ENCODE peak calls at places on chromosomes 7 and 10, in seven cellular contexts. One of them, this sample, is unnamed.

GRCh38 chr7:38525857-38526256 is 105.3 kb downstream of the AMPH start:
- DNase-seq in stimulated activated CD4-positive, alpha-beta T cell treated with anti-CD3 and anti-CD28 coated beads, Interleukin-2, amount 100 ng/mL, for 24 hours: no peak
- DNase-seq in T-helper 17 cell: no peak
- DNase-seq in iris pigment epithelial cell: no peak
- DNase-seq in mesendoderm: no peak
- DNase-seq in foreskin fibroblast: no peak
- DNase-seq in T1000: no peak
- DNase-seq in this sample: no peak

GRCh38 chr7:92293887-92294616 is 48.3 kb downstream of the ANKIB1 start:
- DNase-seq in stimulated activated CD4-positive, alpha-beta T cell treated with anti-CD3 and anti-CD28 coated beads, Interleukin-2, amount 100 ng/mL, for 24 hours: no peak
- DNase-seq in iris pigment epithelial cell: peak
- DNase-seq in mesendoderm: no peak
- DNase-seq in T1000: no peak
- DNase-seq in T-helper 17 cell: no peak
- DNase-seq in foreskin fibroblast: no peak
- DNase-seq in this sample: no peak

GRCh38 chr10:97234403-97234802 is 48.6 kb upstream of the SLIT1 start:
- DNase-seq in T1000: no peak
- DNase-seq in T-helper 17 cell: no peak
- DNase-seq in iris pigment epithelial cell: peak
- DNase-seq in mesendoderm: peak
- DNase-seq in stimulated activated CD4-positive, alpha-beta T cell treated with anti-CD3 and anti-CD28 coated beads, Interleukin-2, amount 100 ng/mL, for 24 hours: no peak
- DNase-seq in foreskin fibroblast: peak
- DNase-seq in this sample: no peak

GRCh38 chr10:100729877-100730738 is 15.3 kb upstream of the PAX2 start:
- DNase-seq in stimulated activated CD4-positive, alpha-beta T cell treated with anti-CD3 and anti-CD28 coated beads, Interleukin-2, amount 100 ng/mL, for 24 hours: no peak
- DNase-seq in iris pigment epithelial cell: no peak
- DNase-seq in T1000: no peak
- DNase-seq in mesendoderm: no peak
- DNase-seq in T-helper 17 cell: no peak
- DNase-seq in foreskin fibroblast: no peak
- DNase-seq in this sample: no peak

GRCh38 chr7:128066858-128067257 is 35.6 kb upstream of the LRRC4 start:
- DNase-seq in T1000: no peak
- DNase-seq in T-helper 17 cell: no peak
- DNase-seq in iris pigment epithelial cell: no peak
- DNase-seq in mesendoderm: peak
- DNase-seq in foreskin fibroblast: no peak
- DNase-seq in stimulated activated CD4-positive, alpha-beta T cell treated with anti-CD3 and anti-CD28 coated beads, Interleukin-2, amount 100 ng/mL, for 24 hours: no peak
- DNase-seq in this sample: no peak

GRCh38 chr7:142866361-142867096 is 11.7 kb downstream of the EPHB6 start:
- DNase-seq in mesendoderm: peak
- DNase-seq in foreskin fibroblast: peak
- DNase-seq in iris pigment epithelial cell: peak
- DNase-seq in T1000: no peak
- DNase-seq in stimulated activated CD4-positive, alpha-beta T cell treated with anti-CD3 and anti-CD28 coated beads, Interleukin-2, amount 100 ng/mL, for 24 hours: no peak
- DNase-seq in T-helper 17 cell: no peak
- DNase-seq in this sample: no peak

GRCh38 chr7:22427122-22427503 is 70.2 kb upstream of the RAPGEF5 start:
- DNase-seq in T-helper 17 cell: no peak
- DNase-seq in stimulated activated CD4-positive, alpha-beta T cell treated with anti-CD3 and anti-CD28 coated beads, Interleukin-2, amount 100 ng/mL, for 24 hours: no peak
- DNase-seq in mesendoderm: no peak
- DNase-seq in iris pigment epithelial cell: no peak
- DNase-seq in T1000: no peak
- DNase-seq in foreskin fibroblast: no peak
- DNase-seq in this sample: no peak

GRCh38 chr7:94650652-94651051 is 5.3 kb downstream of the SGCE start:
- DNase-seq in T1000: no peak
- DNase-seq in mesendoderm: no peak
- DNase-seq in foreskin fibroblast: no peak
- DNase-seq in stimulated activated CD4-positive, alpha-beta T cell treated with anti-CD3 and anti-CD28 coated beads, Interleukin-2, amount 100 ng/mL, for 24 hours: no peak
- DNase-seq in T-helper 17 cell: no peak
- DNase-seq in iris pigment epithelial cell: no peak
- DNase-seq in this sample: no peak

GRCh38 chr7:3292694-3293093 is 8.4 kb upstream of the SDK1 start:
- DNase-seq in mesendoderm: no peak
- DNase-seq in foreskin fibroblast: no peak
- DNase-seq in T-helper 17 cell: no peak
- DNase-seq in stimulated activated CD4-positive, alpha-beta T cell treated with anti-CD3 and anti-CD28 coated beads, Interleukin-2, amount 100 ng/mL, for 24 hours: no peak
- DNase-seq in T1000: no peak
- DNase-seq in iris pigment epithelial cell: no peak
- DNase-seq in this sample: no peak

GRCh38 chr10:110498087-110498981 is 627 bp downstream of the DUSP5 start:
- DNase-seq in T-helper 17 cell: peak
- DNase-seq in mesendoderm: peak
- DNase-seq in foreskin fibroblast: peak
- DNase-seq in T1000: peak
- DNase-seq in iris pigment epithelial cell: peak
- DNase-seq in stimulated activated CD4-positive, alpha-beta T cell treated with anti-CD3 and anti-CD28 coated beads, Interleukin-2, amount 100 ng/mL, for 24 hours: peak
- DNase-seq in this sample: no peak

GRCh38 chr10:75042292-75042974 is 69.0 kb upstream of the SAMD8 start:
- DNase-seq in T1000: no peak
- DNase-seq in foreskin fibroblast: peak
- DNase-seq in stimulated activated CD4-positive, alpha-beta T cell treated with anti-CD3 and anti-CD28 coated beads, Interleukin-2, amount 100 ng/mL, for 24 hours: no peak
- DNase-seq in iris pigment epithelial cell: peak
- DNase-seq in mesendoderm: no peak
- DNase-seq in T-helper 17 cell: no peak
- DNase-seq in this sample: no peak

GRCh38 chr10:30502266-30503058 is 68.5 kb downstream of the MAP3K8 start:
- DNase-seq in iris pigment epithelial cell: peak
- DNase-seq in T1000: no peak
- DNase-seq in T-helper 17 cell: no peak
- DNase-seq in foreskin fibroblast: peak
- DNase-seq in stimulated activated CD4-positive, alpha-beta T cell treated with anti-CD3 and anti-CD28 coated beads, Interleukin-2, amount 100 ng/mL, for 24 hours: no peak
- DNase-seq in mesendoderm: peak
- DNase-seq in this sample: no peak

GRCh38 chr7:141003172-141004080 is 11.3 kb downstream of the MRPS33 start:
- DNase-seq in mesendoderm: no peak
- DNase-seq in T1000: no peak
- DNase-seq in stimulated activated CD4-positive, alpha-beta T cell treated with anti-CD3 and anti-CD28 coated beads, Interleukin-2, amount 100 ng/mL, for 24 hours: no peak
- DNase-seq in iris pigment epithelial cell: no peak
- DNase-seq in foreskin fibroblast: no peak
- DNase-seq in T-helper 17 cell: no peak
- DNase-seq in this sample: no peak

GRCh38 chr10:122981066-122981464 is 864 bp downstream of the PSTK start:
- DNase-seq in T-helper 17 cell: no peak
- DNase-seq in stimulated activated CD4-positive, alpha-beta T cell treated with anti-CD3 and anti-CD28 coated beads, Interleukin-2, amount 100 ng/mL, for 24 hours: no peak
- DNase-seq in foreskin fibroblast: peak
- DNase-seq in iris pigment epithelial cell: peak
- DNase-seq in T1000: no peak
- DNase-seq in mesendoderm: peak
- DNase-seq in this sample: no peak

GRCh38 chr7:140448781-140449180 is 30.5 kb downstream of the MKRN1 start:
- DNase-seq in T-helper 17 cell: no peak
- DNase-seq in mesendoderm: peak
- DNase-seq in iris pigment epithelial cell: no peak
- DNase-seq in T1000: no peak
- DNase-seq in foreskin fibroblast: no peak
- DNase-seq in stimulated activated CD4-positive, alpha-beta T cell treated with anti-CD3 and anti-CD28 coated beads, Interleukin-2, amount 100 ng/mL, for 24 hours: no peak
- DNase-seq in this sample: no peak

GRCh38 chr10:98107644-98108430 is 26.6 kb upstream of the R3HCC1L start:
- DNase-seq in iris pigment epithelial cell: no peak
- DNase-seq in stimulated activated CD4-positive, alpha-beta T cell treated with anti-CD3 and anti-CD28 coated beads, Interleukin-2, amount 100 ng/mL, for 24 hours: no peak
- DNase-seq in T-helper 17 cell: no peak
- DNase-seq in foreskin fibroblast: no peak
- DNase-seq in mesendoderm: peak
- DNase-seq in T1000: no peak
- DNase-seq in this sample: no peak

GRCh38 chr10:46018453-46019169 is 11.8 kb downstream of the NCOA4 start:
- DNase-seq in T-helper 17 cell: no peak
- DNase-seq in mesendoderm: no peak
- DNase-seq in stimulated activated CD4-positive, alpha-beta T cell treated with anti-CD3 and anti-CD28 coated beads, Interleukin-2, amount 100 ng/mL, for 24 hours: no peak
- DNase-seq in T1000: no peak
- DNase-seq in foreskin fibroblast: no peak
- DNase-seq in iris pigment epithelial cell: peak
- DNase-seq in this sample: no peak

GRCh38 chr10:70053212-70053895 is 708 bp downstream of the MACROH2A2 start:
- DNase-seq in iris pigment epithelial cell: peak
- DNase-seq in T1000: no peak
- DNase-seq in mesendoderm: no peak
- DNase-seq in stimulated activated CD4-positive, alpha-beta T cell treated with anti-CD3 and anti-CD28 coated beads, Interleukin-2, amount 100 ng/mL, for 24 hours: no peak
- DNase-seq in T-helper 17 cell: no peak
- DNase-seq in foreskin fibroblast: peak
- DNase-seq in this sample: no peak

GRCh38 chr7:156430109-156430508 is 210.5 kb upstream of the RNF32 start:
- DNase-seq in T-helper 17 cell: no peak
- DNase-seq in stimulated activated CD4-positive, alpha-beta T cell treated with anti-CD3 and anti-CD28 coated beads, Interleukin-2, amount 100 ng/mL, for 24 hours: no peak
- DNase-seq in iris pigment epithelial cell: no peak
- DNase-seq in T1000: no peak
- DNase-seq in foreskin fibroblast: no peak
- DNase-seq in mesendoderm: no peak
- DNase-seq in this sample: no peak

GRCh38 chr10:131652416-131652815 is 248.4 kb upstream of the PPP2R2D start:
- DNase-seq in stimulated activated CD4-positive, alpha-beta T cell treated with anti-CD3 and anti-CD28 coated beads, Interleukin-2, amount 100 ng/mL, for 24 hours: no peak
- DNase-seq in iris pigment epithelial cell: no peak
- DNase-seq in T-helper 17 cell: no peak
- DNase-seq in mesendoderm: no peak
- DNase-seq in T1000: no peak
- DNase-seq in foreskin fibroblast: no peak
- DNase-seq in this sample: no peak

GRCh38 chr10:89357955-89358354 is 19.9 kb upstream of the IFIT1B start:
- DNase-seq in T-helper 17 cell: no peak
- DNase-seq in T1000: no peak
- DNase-seq in foreskin fibroblast: no peak
- DNase-seq in mesendoderm: no peak
- DNase-seq in iris pigment epithelial cell: no peak
- DNase-seq in stimulated activated CD4-positive, alpha-beta T cell treated with anti-CD3 and anti-CD28 coated beads, Interleukin-2, amount 100 ng/mL, for 24 hours: no peak
- DNase-seq in this sample: no peak

GRCh38 chr7:16114633-16115032 is 306.7 kb downstream of the CRPPA start:
- DNase-seq in T-helper 17 cell: no peak
- DNase-seq in stimulated activated CD4-positive, alpha-beta T cell treated with anti-CD3 and anti-CD28 coated beads, Interleukin-2, amount 100 ng/mL, for 24 hours: no peak
- DNase-seq in mesendoderm: peak
- DNase-seq in iris pigment epithelial cell: peak
- DNase-seq in T1000: no peak
- DNase-seq in foreskin fibroblast: peak
- DNase-seq in this sample: no peak

GRCh38 chr7:27409776-27410175 is 167.2 kb downstream of the EVX1 start:
- DNase-seq in T-helper 17 cell: no peak
- DNase-seq in foreskin fibroblast: peak
- DNase-seq in mesendoderm: peak
- DNase-seq in T1000: peak
- DNase-seq in iris pigment epithelial cell: no peak
- DNase-seq in stimulated activated CD4-positive, alpha-beta T cell treated with anti-CD3 and anti-CD28 coated beads, Interleukin-2, amount 100 ng/mL, for 24 hours: no peak
- DNase-seq in this sample: no peak

GRCh38 chr7:155181768-155182167 is 111.6 kb downstream of the HTR5A start:
- DNase-seq in stimulated activated CD4-positive, alpha-beta T cell treated with anti-CD3 and anti-CD28 coated beads, Interleukin-2, amount 100 ng/mL, for 24 hours: no peak
- DNase-seq in T-helper 17 cell: no peak
- DNase-seq in T1000: no peak
- DNase-seq in mesendoderm: no peak
- DNase-seq in iris pigment epithelial cell: no peak
- DNase-seq in foreskin fibroblast: no peak
- DNase-seq in this sample: no peak

GRCh38 chr10:93756128-93756517 is 1.6 kb upstream of the LGI1 start:
- DNase-seq in iris pigment epithelial cell: no peak
- DNase-seq in stimulated activated CD4-positive, alpha-beta T cell treated with anti-CD3 and anti-CD28 coated beads, Interleukin-2, amount 100 ng/mL, for 24 hours: no peak
- DNase-seq in foreskin fibroblast: no peak
- DNase-seq in T-helper 17 cell: no peak
- DNase-seq in T1000: no peak
- DNase-seq in mesendoderm: no peak
- DNase-seq in this sample: no peak

GRCh38 chr10:24849537-24850299 is 102.7 kb downstream of the PRTFDC1 start:
- DNase-seq in iris pigment epithelial cell: no peak
- DNase-seq in foreskin fibroblast: no peak
- DNase-seq in stimulated activated CD4-positive, alpha-beta T cell treated with anti-CD3 and anti-CD28 coated beads, Interleukin-2, amount 100 ng/mL, for 24 hours: no peak
- DNase-seq in mesendoderm: no peak
- DNase-seq in T-helper 17 cell: no peak
- DNase-seq in T1000: no peak
- DNase-seq in this sample: no peak

GRCh38 chr10:87925570-87925969 is 62.1 kb downstream of the PTEN start:
- DNase-seq in T-helper 17 cell: no peak
- DNase-seq in foreskin fibroblast: peak
- DNase-seq in stimulated activated CD4-positive, alpha-beta T cell treated with anti-CD3 and anti-CD28 coated beads, Interleukin-2, amount 100 ng/mL, for 24 hours: no peak
- DNase-seq in mesendoderm: no peak
- DNase-seq in iris pigment epithelial cell: peak
- DNase-seq in T1000: no peak
- DNase-seq in this sample: peak

GRCh38 chr10:127374901-127375300 is 174.2 kb upstream of the NPS start:
- DNase-seq in foreskin fibroblast: no peak
- DNase-seq in iris pigment epithelial cell: peak
- DNase-seq in mesendoderm: no peak
- DNase-seq in T-helper 17 cell: no peak
- DNase-seq in T1000: no peak
- DNase-seq in stimulated activated CD4-positive, alpha-beta T cell treated with anti-CD3 and anti-CD28 coated beads, Interleukin-2, amount 100 ng/mL, for 24 hours: no peak
- DNase-seq in this sample: no peak

GRCh38 chr7:30074422-30075030 is 46.3 kb downstream of the PLEKHA8 start:
- DNase-seq in iris pigment epithelial cell: peak
- DNase-seq in mesendoderm: peak
- DNase-seq in foreskin fibroblast: peak
- DNase-seq in stimulated activated CD4-positive, alpha-beta T cell treated with anti-CD3 and anti-CD28 coated beads, Interleukin-2, amount 100 ng/mL, for 24 hours: no peak
- DNase-seq in T1000: no peak
- DNase-seq in T-helper 17 cell: no peak
- DNase-seq in this sample: peak

GRCh38 chr10:15809450-15809849 is 50.9 kb downstream of the MINDY3 start:
- DNase-seq in stimulated activated CD4-positive, alpha-beta T cell treated with anti-CD3 and anti-CD28 coated beads, Interleukin-2, amount 100 ng/mL, for 24 hours: no peak
- DNase-seq in T1000: no peak
- DNase-seq in foreskin fibroblast: no peak
- DNase-seq in T-helper 17 cell: no peak
- DNase-seq in iris pigment epithelial cell: no peak
- DNase-seq in mesendoderm: no peak
- DNase-seq in this sample: no peak

GRCh38 chr7:131122394-131122793 is 205.3 kb upstream of the MKLN1 start:
- DNase-seq in stimulated activated CD4-positive, alpha-beta T cell treated with anti-CD3 and anti-CD28 coated beads, Interleukin-2, amount 100 ng/mL, for 24 hours: no peak
- DNase-seq in foreskin fibroblast: no peak
- DNase-seq in iris pigment epithelial cell: no peak
- DNase-seq in T1000: no peak
- DNase-seq in T-helper 17 cell: no peak
- DNase-seq in mesendoderm: no peak
- DNase-seq in this sample: no peak

GRCh38 chr7:100407285-100408180 is 21.0 kb downstream of the ZCWPW1 start:
- DNase-seq in stimulated activated CD4-positive, alpha-beta T cell treated with anti-CD3 and anti-CD28 coated beads, Interleukin-2, amount 100 ng/mL, for 24 hours: peak
- DNase-seq in T1000: no peak
- DNase-seq in foreskin fibroblast: peak
- DNase-seq in iris pigment epithelial cell: peak
- DNase-seq in mesendoderm: peak
- DNase-seq in T-helper 17 cell: no peak
- DNase-seq in this sample: peak

GRCh38 chr7:51034531-51035264 is 252.0 kb upstream of the GRB10 start:
- DNase-seq in stimulated activated CD4-positive, alpha-beta T cell treated with anti-CD3 and anti-CD28 coated beads, Interleukin-2, amount 100 ng/mL, for 24 hours: no peak
- DNase-seq in foreskin fibroblast: peak
- DNase-seq in mesendoderm: peak
- DNase-seq in T1000: peak
- DNase-seq in T-helper 17 cell: no peak
- DNase-seq in iris pigment epithelial cell: peak
- DNase-seq in this sample: no peak

GRCh38 chr10:97888641-97889262 is 39.1 kb downstream of the GOLGA7B start:
- DNase-seq in stimulated activated CD4-positive, alpha-beta T cell treated with anti-CD3 and anti-CD28 coated beads, Interleukin-2, amount 100 ng/mL, for 24 hours: no peak
- DNase-seq in iris pigment epithelial cell: peak
- DNase-seq in foreskin fibroblast: peak
- DNase-seq in mesendoderm: peak
- DNase-seq in T1000: peak
- DNase-seq in T-helper 17 cell: no peak
- DNase-seq in this sample: peak

GRCh38 chr10:36534471-36535002 is 590.9 kb upstream of the ANKRD30A start:
- DNase-seq in T-helper 17 cell: no peak
- DNase-seq in iris pigment epithelial cell: peak
- DNase-seq in mesendoderm: peak
- DNase-seq in foreskin fibroblast: peak
- DNase-seq in stimulated activated CD4-positive, alpha-beta T cell treated with anti-CD3 and anti-CD28 coated beads, Interleukin-2, amount 100 ng/mL, for 24 hours: no peak
- DNase-seq in T1000: peak
- DNase-seq in this sample: no peak

GRCh38 chr10:69403519-69403918 is 13.2 kb downstream of the TACR2 start:
- DNase-seq in iris pigment epithelial cell: peak
- DNase-seq in T1000: no peak
- DNase-seq in stimulated activated CD4-positive, alpha-beta T cell treated with anti-CD3 and anti-CD28 coated beads, Interleukin-2, amount 100 ng/mL, for 24 hours: no peak
- DNase-seq in T-helper 17 cell: no peak
- DNase-seq in mesendoderm: no peak
- DNase-seq in foreskin fibroblast: peak
- DNase-seq in this sample: no peak

GRCh38 chr10:7121154-7121797 is 289.6 kb downstream of the SFMBT2 start:
- DNase-seq in T-helper 17 cell: peak
- DNase-seq in foreskin fibroblast: peak
- DNase-seq in iris pigment epithelial cell: no peak
- DNase-seq in mesendoderm: peak
- DNase-seq in stimulated activated CD4-positive, alpha-beta T cell treated with anti-CD3 and anti-CD28 coated beads, Interleukin-2, amount 100 ng/mL, for 24 hours: peak
- DNase-seq in T1000: no peak
- DNase-seq in this sample: no peak

GRCh38 chr10:29691564-29692064 is 56.8 kb upstream of the SVIL start:
- DNase-seq in T-helper 17 cell: no peak
- DNase-seq in mesendoderm: peak
- DNase-seq in foreskin fibroblast: peak
- DNase-seq in iris pigment epithelial cell: peak
- DNase-seq in T1000: peak
- DNase-seq in stimulated activated CD4-positive, alpha-beta T cell treated with anti-CD3 and anti-CD28 coated beads, Interleukin-2, amount 100 ng/mL, for 24 hours: no peak
- DNase-seq in this sample: no peak